ENCODE peak calls at places on chromosomes 11 and 22, in eight cellular contexts. V is PC-3, T is heart right ventricle, K is Peyer's patch, U is SK-N-SH, F is pancreas, G is upper lobe of right lung, C is AG09309. A is an unnamed sample.

GRCh38 chr22:40594346-40594745 is 42.2 kb downstream of the MRTFA start:
- DNase-seq in V (no peak), T (no peak), K (no peak), U (no peak), F (no peak), G (no peak), C (no peak), A (no peak)

GRCh38 chr22:44109417-44109816 is 71.3 kb upstream of the PARVG start:
- DNase-seq in V (no peak), T (no peak), K (no peak), U (peak), F (no peak), G (peak), C (no peak), A (no peak)

GRCh38 chr11:64251986-64252837 is 882 bp downstream of the PLCB3 start:
- DNase-seq in V (peak), T (peak), K (peak), U (peak), F (peak), G (peak), C (no peak), A (no peak)

GRCh38 chr11:118437736-118438125 is 1.4 kb downstream of the KMT2A start:
- DNase-seq in V (peak), T (peak), K (peak), U (peak), F (peak), G (no peak), C (no peak), A (peak)

GRCh38 chr11:78548911-78549572 is 25.6 kb downstream of the NARS2 start:
- DNase-seq in V (no peak), T (no peak), K (no peak), U (no peak), F (no peak), G (no peak), C (no peak), A (no peak)

GRCh38 chr11:22130462-22131053 is 62.3 kb upstream of the ANO5 start:
- DNase-seq in V (peak), T (no peak), K (no peak), U (peak), F (no peak), G (no peak), C (no peak), A (no peak)

GRCh38 chr11:61961570-61962212 is 5.7 kb downstream of the FTH1 start:
- DNase-seq in V (peak), T (peak), K (peak), U (no peak), F (peak), G (peak), C (no peak), A (peak)

GRCh38 chr11:33952805-33953204 is 60.9 kb upstream of the LMO2 start:
- DNase-seq in V (no peak), T (no peak), K (no peak), U (no peak), F (no peak), G (no peak), C (no peak), A (no peak)

GRCh38 chr11:63536669-63537292 is at the start of gene PLAAT4:
- DNase-seq in V (peak), T (peak), K (peak), U (no peak), F (peak), G (no peak), C (no peak), A (peak)

GRCh38 chr11:64717268-64717578 is 5.8 kb downstream of the NRXN2 start:
- DNase-seq in V (no peak), T (no peak), K (no peak), U (no peak), F (no peak), G (peak), C (no peak), A (no peak)

GRCh38 chr11:19345848-19346681 is 105.3 kb upstream of the E2F8 start:
- DNase-seq in V (no peak), T (no peak), K (no peak), U (peak), F (no peak), G (no peak), C (no peak), A (no peak)

GRCh38 chr11:13168281-13168680 is 109.3 kb upstream of the BMAL1 start:
- DNase-seq in V (no peak), T (no peak), K (no peak), U (no peak), F (no peak), G (no peak), C (no peak), A (no peak)

GRCh38 chr11:128388182-128388815 is 199.1 kb downstream of the ETS1 start:
- DNase-seq in V (no peak), T (no peak), K (no peak), U (no peak), F (no peak), G (no peak), C (no peak), A (no peak)

GRCh38 chr22:41713004-41713403 is 13.7 kb downstream of the MEI1 start:
- DNase-seq in V (peak), T (no peak), K (no peak), U (no peak), F (no peak), G (no peak), C (no peak), A (no peak)

GRCh38 chr11:92473736-92474135 is 249.1 kb downstream of the FAT3 start:
- DNase-seq in V (peak), T (no peak), K (no peak), U (no peak), F (no peak), G (no peak), C (no peak), A (no peak)

GRCh38 chr11:34267440-34267839 is 90.4 kb downstream of the ABTB2 start:
- DNase-seq in V (no peak), T (no peak), K (no peak), U (no peak), F (no peak), G (no peak), C (no peak), A (no peak)

GRCh38 chr11:116725434-116726221 is 47.2 kb downstream of the BUD13 start:
- DNase-seq in V (no peak), T (no peak), K (peak), U (no peak), F (no peak), G (peak), C (no peak), A (no peak)

GRCh38 chr11:92376146-92376599 is 151.6 kb downstream of the FAT3 start:
- DNase-seq in V (no peak), T (no peak), K (no peak), U (no peak), F (no peak), G (no peak), C (no peak), A (no peak)

GRCh38 chr11:130390071-130390758 is 38.2 kb downstream of the ADAMTS8 start:
- DNase-seq in V (peak), T (no peak), K (no peak), U (no peak), F (no peak), G (no peak), C (no peak), A (no peak)

GRCh38 chr11:19196458-19196857 is 5.3 kb downstream of the CSRP3 start:
- DNase-seq in V (no peak), T (peak), K (peak), U (no peak), F (no peak), G (no peak), C (no peak), A (no peak)

GRCh38 chr11:92536895-92537294 is 312.3 kb downstream of the FAT3 start:
- DNase-seq in V (no peak), T (no peak), K (no peak), U (no peak), F (no peak), G (no peak), C (no peak), A (no peak)

GRCh38 chr11:105000167-105000566 is 22.8 kb downstream of the CASP5 start:
- DNase-seq in V (peak), T (no peak), K (no peak), U (no peak), F (no peak), G (no peak), C (no peak), A (no peak)

GRCh38 chr22:43840431-43840830 is 21.9 kb downstream of the SULT4A1 start:
- DNase-seq in V (no peak), T (no peak), K (no peak), U (no peak), F (no peak), G (no peak), C (no peak), A (no peak)

GRCh38 chr11:99773646-99774045 is 752.9 kb downstream of the CNTN5 start:
- DNase-seq in V (no peak), T (no peak), K (no peak), U (no peak), F (no peak), G (no peak), C (no peak), A (no peak)

GRCh38 chr11:63537293-63538101 is 889 bp downstream of the PLAAT4 start:
- DNase-seq in V (no peak), T (peak), K (peak), U (no peak), F (peak), G (peak), C (no peak), A (peak)

GRCh38 chr22:50713571-50714056 is 24.4 kb upstream of the ACR start:
- DNase-seq in V (no peak), T (no peak), K (no peak), U (no peak), F (no peak), G (no peak), C (no peak), A (no peak)

GRCh38 chr22:40499187-40499753 is 128.9 kb downstream of the SGSM3 start:
- DNase-seq in V (peak), T (no peak), K (no peak), U (peak), F (no peak), G (no peak), C (peak), A (no peak)

GRCh38 chr22:17381237-17381913 is 12.1 kb downstream of the CECR2 start:
- DNase-seq in V (peak), T (no peak), K (no peak), U (no peak), F (no peak), G (no peak), C (no peak), A (no peak)

GRCh38 chr11:19519912-19520641 is 192.6 kb upstream of the NAV2 start:
- DNase-seq in V (no peak), T (peak), K (no peak), U (peak), F (no peak), G (no peak), C (no peak), A (peak)

GRCh38 chr11:65569164-65569972 is 909 bp upstream of the ZNRD2 start:
- DNase-seq in V (no peak), T (no peak), K (no peak), U (no peak), F (no peak), G (no peak), C (no peak), A (peak)

DNA sequence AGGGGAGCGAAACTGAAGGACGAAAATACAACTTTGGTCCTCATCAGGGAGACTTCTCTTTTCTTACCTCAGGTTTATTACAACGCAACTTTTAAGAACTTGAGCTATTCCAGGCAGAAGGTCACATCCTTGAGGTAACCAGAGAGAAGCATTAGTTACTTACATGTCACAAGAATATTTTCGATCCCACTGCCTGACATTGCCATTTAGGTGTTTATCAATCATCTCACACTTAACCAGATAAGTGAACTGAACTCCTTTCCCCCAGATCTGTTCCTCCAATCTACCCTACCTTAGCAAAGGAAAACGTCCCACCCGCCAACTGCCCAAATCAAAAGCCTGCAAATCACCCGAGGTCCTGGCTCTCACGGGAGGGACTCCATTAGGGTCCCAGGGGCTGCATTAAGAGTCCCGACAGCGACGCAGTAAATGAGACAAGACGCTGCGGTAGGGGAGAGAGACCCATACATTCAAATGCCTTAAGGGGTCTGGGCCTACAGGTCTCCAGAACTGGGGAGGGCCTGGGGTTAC is 734 bp downstream of the ZNF280B start:
- DNase-seq in V (no peak), T (no peak), K (no peak), U (no peak), F (no peak), G (no peak), C (no peak), A (no peak)
- H3K4me3 ChIP-seq in V (peak), T (peak), K (peak), U (peak), F (peak), G (peak), C (no peak), A (peak)

DNA sequence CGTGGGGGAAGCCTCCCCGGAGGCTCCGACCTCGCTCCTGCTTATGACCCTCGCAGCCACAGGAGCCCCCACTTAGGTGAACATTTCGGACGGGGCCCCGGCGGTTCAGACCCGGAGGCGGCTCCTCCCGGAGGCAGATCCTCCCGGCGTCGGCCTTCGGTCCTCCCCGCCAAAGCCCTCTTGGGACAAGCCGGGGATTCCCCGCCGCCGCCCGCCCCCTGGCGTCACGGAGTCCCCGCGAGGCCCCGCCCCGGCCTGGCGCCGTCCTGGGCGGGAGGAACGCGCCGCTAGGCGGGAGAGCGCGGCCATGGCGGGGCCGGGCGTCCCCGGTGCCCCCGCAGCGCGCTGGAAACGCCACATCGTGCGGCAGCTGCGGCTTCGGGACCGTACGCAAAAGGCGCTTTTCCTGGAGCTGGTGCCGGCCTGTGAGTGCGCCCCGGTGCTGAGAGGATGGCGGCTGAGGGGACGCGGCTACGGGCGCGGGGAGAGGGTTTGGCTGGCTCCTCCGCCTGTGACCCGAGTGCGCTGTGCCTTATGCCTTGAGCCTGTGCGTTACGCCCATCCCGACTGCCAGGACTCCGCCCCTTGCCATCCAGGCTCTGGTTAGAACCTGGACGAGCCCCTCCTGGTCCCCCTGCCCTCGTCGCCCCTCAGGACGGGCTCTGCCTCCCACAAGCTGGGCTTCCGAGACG is at the start of gene ATG16L2:
- DNase-seq in V (peak), T (peak), K (peak), U (peak), F (peak), G (peak), C (no peak), A (peak)
- TF ChIP-seq CTCF in V (no peak), T (peak), K (peak), U (peak), F (no peak), G (peak), C (no peak), A (no peak)

DNA sequence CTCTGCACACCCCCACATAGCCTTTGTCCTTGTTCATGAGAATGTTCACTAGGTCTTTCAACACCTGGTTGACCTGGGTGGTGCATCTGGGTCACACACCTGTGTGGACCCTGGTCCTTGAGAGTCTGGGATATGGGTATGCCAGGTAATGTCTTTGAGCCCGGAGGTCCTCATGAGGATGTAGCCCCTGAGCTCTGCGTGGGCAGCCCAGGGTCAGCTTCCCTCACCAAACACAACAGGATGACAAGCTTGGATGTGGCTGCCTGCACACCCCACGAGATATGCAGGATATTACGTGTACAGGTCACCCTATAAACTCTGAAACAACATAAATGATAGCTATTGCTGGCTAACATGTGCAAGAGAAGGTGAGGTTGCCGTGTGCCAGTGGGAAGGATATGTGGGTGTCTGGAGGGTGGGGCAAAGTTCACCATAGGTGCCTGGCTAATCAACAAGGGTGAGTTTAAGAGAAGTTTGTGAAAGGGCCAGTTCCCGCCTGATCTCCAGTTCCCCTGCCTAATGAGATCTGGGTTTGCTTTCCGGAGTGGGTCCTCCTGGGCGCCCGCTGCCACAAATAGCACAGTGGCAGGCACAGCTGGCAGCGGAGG is 1.3 kb upstream of the PPARA start:
- DNase-seq in V (no peak), T (no peak), K (no peak), U (no peak), F (peak), G (no peak), C (no peak), A (no peak)
- H3K4me3 ChIP-seq in V (peak), T (peak), K (peak), U (peak), F (peak), G (peak), C (peak), A (peak)

GRCh38 chr11:114847599-114847998 is 169.3 kb downstream of the NXPE2 start:
- DNase-seq in V (no peak), T (no peak), K (no peak), U (no peak), F (no peak), G (no peak), C (no peak), A (no peak)

GRCh38 chr11:114848027-114848426 is 169.7 kb downstream of the NXPE2 start:
- DNase-seq in V (no peak), T (no peak), K (no peak), U (no peak), F (no peak), G (no peak), C (no peak), A (no peak)

DNA sequence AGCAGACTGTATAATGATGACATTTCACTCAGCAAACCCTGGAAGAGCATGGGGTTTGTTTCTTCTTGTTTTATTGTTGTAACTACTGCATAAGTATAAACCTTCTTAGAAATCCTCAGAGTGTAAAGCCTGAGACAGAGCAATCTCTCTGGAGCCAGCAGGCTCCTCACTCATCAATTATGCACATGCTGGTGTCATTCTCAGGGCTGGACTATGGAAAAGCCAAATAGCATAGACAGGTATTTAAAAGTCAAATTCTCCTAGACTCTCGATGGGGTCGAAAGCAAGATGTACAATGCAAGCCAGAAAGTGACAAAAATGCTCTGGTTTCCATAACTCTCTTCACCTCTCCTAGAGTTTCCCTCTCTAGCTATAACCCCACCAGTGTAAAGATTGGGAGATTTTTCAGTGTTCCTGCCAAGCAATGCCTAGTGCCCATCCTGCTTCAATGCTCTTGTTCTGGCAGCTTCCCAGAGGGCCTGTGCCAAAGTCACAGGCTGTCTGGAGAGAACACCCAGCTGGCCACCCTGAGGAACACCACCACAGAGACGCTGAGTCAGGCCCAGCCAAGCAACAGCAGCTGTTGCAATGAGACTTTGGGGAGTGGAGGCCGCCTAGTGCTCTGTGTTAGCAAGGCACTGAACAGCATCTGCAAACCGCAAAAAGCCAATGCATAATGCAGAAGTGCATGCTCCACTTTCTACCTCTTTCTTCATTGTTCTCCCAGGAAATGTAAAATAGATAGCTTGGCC is 167.9 kb downstream of the NXPE2 start:
- DNase-seq in V (no peak), T (peak), K (no peak), U (peak), F (no peak), G (no peak), C (no peak), A (no peak)
- TF ChIP-seq CTCF in V (no peak), T (peak), K (no peak), U (no peak), F (no peak), G (peak), C (no peak), A (no peak)

GRCh38 chr11:113160652-113161051 is 153.7 kb upstream of the TTC12 start:
- DNase-seq in V (no peak), T (no peak), K (no peak), U (no peak), F (no peak), G (no peak), C (no peak), A (no peak)

GRCh38 chr11:113163291-113164030 is 150.9 kb upstream of the TTC12 start:
- DNase-seq in V (no peak), T (no peak), K (no peak), U (no peak), F (no peak), G (no peak), C (no peak), A (no peak)

GRCh38 chr11:113161671-113162589 is 152.5 kb upstream of the TTC12 start:
- DNase-seq in V (no peak), T (no peak), K (no peak), U (no peak), F (no peak), G (no peak), C (no peak), A (no peak)

GRCh38 chr11:113159967-113160621 is 154.3 kb upstream of the TTC12 start:
- DNase-seq in V (no peak), T (no peak), K (no peak), U (no peak), F (no peak), G (no peak), C (no peak), A (no peak)

GRCh38 chr11:113162590-113162961 is 151.8 kb upstream of the TTC12 start:
- DNase-seq in V (no peak), T (no peak), K (no peak), U (no peak), F (no peak), G (no peak), C (no peak), A (no peak)
- H3K4me3 ChIP-seq in V (no peak), T (no peak), K (no peak), U (no peak), F (no peak), G (no peak), C (no peak), A (no peak)